ENCODE peak calls at places on chromosome 9, in eight cellular contexts. B, J, U, S, Q, V, C and G are unnamed samples.

GRCh38 chr9:127105805-127106492 is 16.5 kb downstream of the ANGPTL2 start:
- DNase-seq in B (no peak), J (no peak), U (no peak), S (no peak), Q (no peak), V (no peak), C (no peak), G (no peak)

GRCh38 chr9:129574911-129575574 is 45.9 kb downstream of the C9orf50 start:
- DNase-seq in B (no peak), J (no peak), U (peak), S (no peak), Q (no peak), V (no peak), C (no peak), G (no peak)

GRCh38 chr9:89387197-89387849 is 69.0 kb downstream of the SECISBP2 start:
- DNase-seq in B (no peak), J (no peak), U (no peak), S (no peak), Q (no peak), V (no peak), C (no peak), G (no peak)

GRCh38 chr9:69873401-69873950 is 52.9 kb downstream of the CFAP95 start:
- DNase-seq in B (no peak), J (no peak), U (no peak), S (no peak), Q (no peak), V (no peak), C (no peak), G (no peak)

GRCh38 chr9:95175523-95175922 is 142.0 kb downstream of the FANCC start:
- DNase-seq in B (no peak), J (no peak), U (no peak), S (no peak), Q (no peak), V (no peak), C (no peak), G (no peak)

GRCh38 chr9:36400332-36401178 is 486 bp upstream of the RNF38 start:
- DNase-seq in B (peak), J (peak), U (peak), S (peak), Q (peak), V (peak), C (peak), G (peak)

GRCh38 chr9:107280543-107280942 is 2.5 kb upstream of the RAD23B start:
- DNase-seq in B (no peak), J (no peak), U (peak), S (no peak), Q (no peak), V (no peak), C (no peak), G (no peak)

GRCh38 chr9:33307067-33307466 is 16.8 kb downstream of the NFX1 start:
- DNase-seq in B (no peak), J (no peak), U (no peak), S (no peak), Q (no peak), V (no peak), C (no peak), G (no peak)

GRCh38 chr9:129033216-129033615 is 3.2 kb upstream of the MIGA2 start:
- DNase-seq in B (no peak), J (no peak), U (no peak), S (no peak), Q (no peak), V (peak), C (no peak), G (no peak)

GRCh38 chr9:137550241-137550621 is at the start of gene PNPLA7:
- DNase-seq in B (peak), J (peak), U (peak), S (peak), Q (peak), V (peak), C (peak), G (peak)

GRCh38 chr9:86885232-86885631 is 62.1 kb downstream of the GAS1 start:
- DNase-seq in B (no peak), J (no peak), U (no peak), S (no peak), Q (no peak), V (no peak), C (no peak), G (no peak)

GRCh38 chr9:82144803-82145202 is 156.2 kb downstream of the SPATA31D1 start:
- DNase-seq in B (no peak), J (no peak), U (no peak), S (no peak), Q (no peak), V (no peak), C (no peak), G (no peak)

GRCh38 chr9:90641868-90642558 is 611 bp downstream of the DIRAS2 start:
- DNase-seq in B (no peak), J (peak), U (no peak), S (no peak), Q (no peak), V (no peak), C (no peak), G (peak)